ENCODE peak calls at places on chromosome 7, in four cellular contexts. F is natural killer cell treated with Interleukin-12 subunit alpha and Interleukin-12 subunit beta and Interleukin-15 and Interleukin-18, amount 100 ng/mL, for 72 hours; Y is NCI-H460; H is iPS-NIHi11. B is an unnamed sample.

GRCh38 chr7:101622609-101623178 is 6.4 kb downstream of the MYL10 start:
- DNase-seq in H (no peak), F (no peak), Y (no peak), B (no peak)

GRCh38 chr7:100484636-100485114 is 948 bp downstream of the NYAP1 start:
- DNase-seq in H (no peak), Y (no peak), F (no peak), B (no peak)

GRCh38 chr7:28748934-28749584 is 209.1 kb downstream of the TRIL start:
- DNase-seq in F (no peak), Y (peak; percentile 48), H (no peak), B (peak; percentile 59)

GRCh38 chr7:81625311-81625651 is 144.6 kb downstream of the HGF start:
- DNase-seq in Y (no peak), H (no peak), F (no peak), B (no peak)

GRCh38 chr7:154426778-154427177 is 374.6 kb downstream of the DPP6 start:
- DNase-seq in F (no peak), H (no peak), Y (no peak), B (no peak)

GRCh38 chr7:40758590-40758989 is 623.8 kb downstream of the SUGCT start:
- DNase-seq in F (no peak), H (no peak), Y (no peak), B (no peak)

GRCh38 chr7:36283171-36283570 is 106.5 kb upstream of the ANLN start:
- DNase-seq in F (no peak), H (no peak), Y (no peak), B (no peak)

GRCh38 chr7:155190608-155191536 is 106.8 kb upstream of the INSIG1 start:
- DNase-seq in Y (peak; percentile 9), F (peak; percentile 64), H (peak; percentile 93), B (no peak)

GRCh38 chr7:26454180-26454579 is 162.5 kb downstream of the SNX10 start:
- DNase-seq in H (no peak), F (no peak), Y (no peak), B (no peak)

GRCh38 chr7:45484094-45484493 is 90.1 kb upstream of the ADCY1 start:
- DNase-seq in F (no peak), H (no peak), Y (no peak), B (no peak)

GRCh38 chr7:102236592-102237287 is 49.9 kb upstream of the SH2B2 start:
- DNase-seq in F (no peak), Y (peak; percentile 70), H (peak; percentile 90), B (no peak)

GRCh38 chr7:157096286-157097055 is 42.3 kb upstream of the UBE3C start:
- DNase-seq in F (no peak), H (no peak), Y (no peak), B (no peak)

GRCh38 chr7:120583835-120584586 is 273.9 kb downstream of the TSPAN12 start:
- DNase-seq in F (no peak), H (no peak), Y (peak; percentile 79), B (no peak)

GRCh38 chr7:158010956-158011698 is 576.5 kb downstream of the PTPRN2 start:
- DNase-seq in Y (no peak), F (no peak), H (no peak), B (no peak)

GRCh38 chr7:113819474-113819873 is 99.3 kb downstream of the PPP1R3A start:
- DNase-seq in Y (no peak), H (no peak), F (no peak), B (no peak)

GRCh38 chr7:156889089-156889488 is 3.9 kb downstream of the LMBR1 start:
- DNase-seq in H (no peak), F (no peak), Y (no peak), B (no peak)

GRCh38 chr7:42691030-42691639 is 220.7 kb downstream of the C7orf25 start:
- DNase-seq in F (no peak), H (peak; percentile 32), Y (peak; percentile 36), B (no peak)

GRCh38 chr7:13778967-13779366 is 210.5 kb downstream of the ETV1 start:
- DNase-seq in F (no peak), H (no peak), Y (peak; percentile 13), B (no peak)

GRCh38 chr7:92425311-92425947 is 21.9 kb upstream of the GATAD1 start:
- DNase-seq in F (no peak), H (no peak), Y (no peak), B (no peak)

GRCh38 chr7:26153246-26153822 is 1.3 kb downstream of the NFE2L3 start:
- DNase-seq in H (peak; percentile 42), F (no peak), Y (no peak), B (no peak)

GRCh38 chr7:133932591-133932990 is 194.5 kb upstream of the LRGUK start:
- DNase-seq in Y (no peak), F (no peak), H (no peak), B (no peak)

GRCh38 chr7:2034291-2035201 is 198.2 kb downstream of the MAD1L1 start:
- DNase-seq in Y (no peak), F (peak; percentile 44), H (no peak), B (peak; percentile 37)

GRCh38 chr7:159065151-159065550 is 79.5 kb downstream of the VIPR2 start:
- DNase-seq in H (no peak), F (no peak), Y (no peak), B (no peak)

GRCh38 chr7:78377532-78377931 is 579.0 kb downstream of the PHTF2 start:
- DNase-seq in Y (no peak), F (no peak), H (no peak), B (no peak)

GRCh38 chr7:55181774-55182173 is 163.0 kb downstream of the EGFR start:
- DNase-seq in H (no peak), Y (no peak), F (no peak), B (no peak)

GRCh38 chr7:93883078-93883916 is 7.3 kb downstream of the TFPI2 start:
- DNase-seq in H (no peak), Y (no peak), F (no peak), B (no peak)

GRCh38 chr7:105345725-105346124 is 43.0 kb downstream of the SRPK2 start:
- DNase-seq in H (no peak), Y (no peak), F (no peak), B (no peak)

GRCh38 chr7:67484244-67484751 is 487.7 kb downstream of the TYW1 start:
- DNase-seq in Y (peak; percentile 59), H (peak; percentile 87), F (no peak), B (no peak)

GRCh38 chr7:116859323-116859722 is 3.1 kb upstream of the CAPZA2 start:
- DNase-seq in F (no peak), H (no peak), Y (no peak), B (no peak)

GRCh38 chr7:584122-584465 is 64.4 kb upstream of the PDGFA start:
- DNase-seq in F (no peak), Y (no peak), H (no peak), B (peak; percentile 88)

GRCh38 chr7:44338600-44338999 is 13.2 kb upstream of the CAMK2B start:
- DNase-seq in H (no peak), Y (no peak), F (no peak), B (no peak)

GRCh38 chr7:91351374-91351773 is 87.1 kb downstream of the FZD1 start:
- DNase-seq in H (no peak), Y (no peak), F (no peak), B (no peak)

GRCh38 chr7:32502656-32503189 is 7.4 kb downstream of the AVL9 start:
- DNase-seq in Y (no peak), H (no peak), F (no peak), B (no peak)

GRCh38 chr7:30970074-30970473 is 6.3 kb downstream of the GHRHR start:
- DNase-seq in Y (no peak), F (no peak), H (no peak), B (no peak)

GRCh38 chr7:113209449-113210203 is 91.3 kb upstream of the SMIM30 start:
- DNase-seq in H (no peak), F (no peak), Y (no peak), B (no peak)

GRCh38 chr7:73515184-73515583 is 6.9 kb downstream of the BAZ1B start:
- DNase-seq in F (no peak), Y (no peak), H (no peak), B (no peak)

GRCh38 chr7:105473163-105473562 is 48.9 kb downstream of the PUS7 start:
- DNase-seq in Y (no peak), H (no peak), F (no peak), B (no peak)

GRCh38 chr7:43584200-43584586 is 1.3 kb downstream of the STK17A start:
- DNase-seq in H (no peak), Y (peak; percentile 52), F (no peak), B (peak; percentile 48)